ENCODE peak calls at places on chromosomes 11 and 22, in six cellular contexts. D is kidney, X is fibroblast of villous mesenchyme, G is hepatocyte, L is body of pancreas, B is K562. U is an unnamed sample.

GRCh38 chr11:64694821-64695365 is 28.1 kb downstream of the NRXN2 start:
- DNase-seq in D (no peak), X (no peak), G (no peak), L (no peak), B (no peak), U (no peak)

GRCh38 chr11:61160487-61161189 is 588 bp downstream of the VPS37C start:
- DNase-seq in D (no peak), X (peak; percentile 16), G (no peak), L (no peak), B (no peak), U (no peak)

GRCh38 chr11:66957971-66958231 is 282 bp downstream of the PC start:
- DNase-seq in D (no peak), X (no peak), G (no peak), L (no peak), B (no peak), U (no peak)

GRCh38 chr11:11909727-11910126 is 68.0 kb downstream of the USP47 start:
- DNase-seq in D (no peak), X (peak; percentile 53), G (no peak), L (no peak), B (no peak), U (no peak)

GRCh38 chr11:31882951-31883392 is 71.8 kb upstream of the PAX6 start:
- DNase-seq in D (no peak), X (no peak), G (no peak), L (no peak), B (no peak), U (peak; percentile 24)

GRCh38 chr11:26276798-26277424 is 55.0 kb upstream of the ANO3 start:
- DNase-seq in D (no peak), X (peak; percentile 67), G (peak; percentile 70), L (peak; percentile 55), B (peak; percentile 57), U (peak; percentile 61)

GRCh38 chr11:93903989-93904388 is 53.6 kb upstream of the VSTM5 start:
- DNase-seq in D (no peak), X (no peak), G (peak; percentile 16), L (no peak), B (peak; percentile 12), U (no peak)

GRCh38 chr11:34234086-34234740 is 123.6 kb downstream of the ABTB2 start:
- DNase-seq in D (peak; percentile 83), X (peak; percentile 50), G (peak; percentile 78), L (peak; percentile 50), B (peak; percentile 70), U (peak; percentile 56)

GRCh38 chr22:36644333-36644757 is 59.2 kb downstream of the CACNG2 start:
- DNase-seq in D (no peak), X (peak; percentile 94), G (peak; percentile 89), L (peak; percentile 79), B (peak; percentile 66), U (peak; percentile 91)

GRCh38 chr11:2547806-2548205 is 103.0 kb downstream of the KCNQ1 start:
- DNase-seq in D (peak; percentile 58), X (no peak), G (no peak), L (peak; percentile 9), B (no peak), U (no peak)

GRCh38 chr11:47071871-47072270 is 104.8 kb downstream of the ARFGAP2 start:
- DNase-seq in D (no peak), X (peak; percentile 45), G (peak; percentile 14), L (no peak), B (no peak), U (no peak)

GRCh38 chr11:117574551-117574950 is 222.5 kb downstream of the DSCAML1 start:
- DNase-seq in D (no peak), X (no peak), G (no peak), L (no peak), B (no peak), U (no peak)

GRCh38 chr11:132111781-132112380 is 741.5 kb downstream of the NTM start:
- DNase-seq in D (no peak), X (peak; percentile 63), G (no peak), L (no peak), B (no peak), U (peak; percentile 83)

GRCh38 chr22:19943665-19944026 is 2.0 kb upstream of the TXNRD2 start:
- DNase-seq in D (peak; percentile 32), X (peak; percentile 80), G (no peak), L (no peak), B (peak; percentile 72), U (peak; percentile 70)

GRCh38 chr11:12756101-12756500 is 81.9 kb downstream of the TEAD1 start:
- DNase-seq in D (no peak), X (no peak), G (no peak), L (no peak), B (no peak), U (no peak)

GRCh38 chr11:17596310-17596669 is 49.2 kb downstream of the OTOG start:
- DNase-seq in D (peak; percentile 9), X (no peak), G (no peak), L (no peak), B (no peak), U (no peak)

GRCh38 chr22:38124236-38124974 is 13.9 kb upstream of the BAIAP2L2 start:
- DNase-seq in D (peak; percentile 53), X (no peak), G (no peak), L (no peak), B (no peak), U (no peak)

GRCh38 chr11:62445314-62445740 is 26.5 kb downstream of the SCGB1A1 start:
- DNase-seq in D (no peak), X (peak; percentile 33), G (no peak), L (peak; percentile 33), B (no peak), U (no peak)

GRCh38 chr11:70377645-70378044 is 20.7 kb upstream of the CTTN start:
- DNase-seq in D (no peak), X (no peak), G (no peak), L (no peak), B (no peak), U (no peak)

GRCh38 chr11:106344392-106344791 is 266.9 kb downstream of the AASDHPPT start:
- DNase-seq in D (no peak), X (peak; percentile 81), G (peak; percentile 51), L (no peak), B (no peak), U (peak; percentile 47)

GRCh38 chr22:42462016-42462415 is 29.8 kb upstream of the NFAM1 start:
- DNase-seq in D (peak; percentile 3), X (no peak), G (no peak), L (no peak), B (peak; percentile 81), U (no peak)

GRCh38 chr11:100833276-100833675 is 146.2 kb downstream of the ARHGAP42 start:
- DNase-seq in D (no peak), X (no peak), G (no peak), L (no peak), B (no peak), U (no peak)

GRCh38 chr11:1717745-1718144 is 20.8 kb downstream of the KRTAP5-6 start:
- DNase-seq in D (no peak), X (no peak), G (no peak), L (no peak), B (no peak), U (no peak)

GRCh38 chr11:77154381-77155081 is 26.5 kb downstream of the MYO7A start:
- DNase-seq in D (peak; percentile 60), X (no peak), G (no peak), L (peak; percentile 43), B (no peak), U (no peak)

GRCh38 chr11:119468511-119468910 is 45.5 kb upstream of the THY1 start:
- DNase-seq in D (no peak), X (no peak), G (no peak), L (no peak), B (no peak), U (no peak)

GRCh38 chr11:65786786-65787636 is at the start of gene OVOL1:
- DNase-seq in D (peak; percentile 92), X (no peak), G (peak; percentile 90), L (peak; percentile 91), B (no peak), U (no peak)

GRCh38 chr22:42685941-42686666 is 34.6 kb downstream of the A4GALT start:
- DNase-seq in D (peak; percentile 90), X (peak; percentile 59), G (peak; percentile 44), L (no peak), B (no peak), U (no peak)

GRCh38 chr22:47674600-47674999 is 912.1 kb downstream of the TBC1D22A start:
- DNase-seq in D (no peak), X (no peak), G (no peak), L (no peak), B (no peak), U (no peak)
- TF ChIP-seq CTCF in D (no peak), X (no peak), G (no peak), L (no peak), B (no peak), U (no peak)

DNA sequence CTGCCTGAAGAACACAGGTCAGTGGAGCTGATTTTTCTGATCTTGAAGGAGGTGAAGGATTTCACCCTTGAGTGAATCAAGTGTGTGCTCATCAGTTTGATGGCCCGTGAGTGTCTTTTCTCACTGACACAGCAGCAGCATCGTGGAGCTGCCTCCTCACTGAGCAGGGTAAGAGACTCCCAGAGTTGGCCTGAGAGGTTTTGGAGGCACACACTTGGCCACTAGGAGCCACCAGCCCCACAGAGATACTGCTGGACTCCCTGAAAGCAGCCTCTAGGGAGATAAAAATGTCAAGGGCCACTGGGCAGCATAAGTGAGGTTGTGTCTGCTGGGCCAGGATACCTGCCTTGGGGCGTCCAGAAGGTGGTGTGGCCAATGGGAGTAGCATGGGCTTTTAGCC is 245.4 kb downstream of the GRIK4 start:
- DNase-seq in D (no peak), X (no peak), G (no peak), L (no peak), B (no peak), U (no peak)
- TF ChIP-seq CTCF in D (no peak), X (no peak), G (no peak), L (no peak), B (no peak), U (no peak)

GRCh38 chr22:25051073-25051472 is 98.6 kb downstream of the KIAA1671 start:
- DNase-seq in D (no peak), X (no peak), G (no peak), L (no peak), B (no peak), U (no peak)

GRCh38 chr22:25049770-25050169 is 97.3 kb downstream of the KIAA1671 start:
- DNase-seq in D (no peak), X (no peak), G (no peak), L (no peak), B (no peak), U (no peak)

GRCh38 chr22:25051983-25052710 is 99.6 kb downstream of the KIAA1671 start:
- DNase-seq in D (no peak), X (no peak), G (peak; percentile 54), L (peak; percentile 87), B (no peak), U (no peak)

GRCh38 chr22:25050566-25050965 is 98.0 kb downstream of the KIAA1671 start:
- DNase-seq in D (no peak), X (no peak), G (no peak), L (no peak), B (no peak), U (no peak)

GRCh38 chr22:25048659-25049657 is 96.4 kb downstream of the KIAA1671 start:
- DNase-seq in D (peak; percentile 76), X (peak; percentile 62), G (peak; percentile 84), L (peak; percentile 76), B (peak; percentile 62), U (peak; percentile 34)
- TF ChIP-seq CTCF in D (peak; percentile 92), X (peak; percentile 87), G (peak; percentile 93), L (peak; percentile 79), B (peak; percentile 71), U (peak; percentile 92)

DNA sequence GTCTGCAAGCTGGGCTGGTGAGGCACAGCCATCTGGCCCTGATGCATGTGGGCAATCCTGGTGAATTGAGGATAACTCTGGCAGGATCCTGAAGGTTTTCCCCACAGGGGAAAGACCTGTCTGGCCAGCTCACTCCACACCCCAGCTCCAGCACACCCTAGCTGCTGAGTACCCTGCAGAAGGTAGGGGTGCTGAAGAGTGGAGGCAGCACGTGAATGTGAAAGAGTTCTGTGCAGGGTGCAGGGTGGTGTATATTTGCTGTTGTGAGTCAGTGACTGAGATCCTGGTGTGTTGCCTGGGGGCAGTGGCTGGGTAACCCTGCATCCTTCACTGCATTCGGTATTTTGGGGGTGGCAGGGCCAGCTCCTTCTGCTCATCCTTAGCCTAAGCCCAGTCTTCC is 22.4 kb downstream of the DGAT2 start:
- DNase-seq in D (peak; percentile 24), X (no peak), G (no peak), L (no peak), B (no peak), U (no peak)
- TF ChIP-seq CTCF in D (no peak), X (no peak), G (no peak), L (no peak), B (no peak), U (no peak)